ENCODE peak calls at places on chromosomes 13 and 19, in seven cellular contexts. One of them, this sample, is unnamed.

GRCh38 chr13:77353980-77354379 is 27.1 kb upstream of the MYCBP2 start:
- DNase-seq in left ventricle myocardium inferior: no peak
- DNase-seq in ovary: no peak
- DNase-seq in AG04450: no peak
- DNase-seq in coronary artery: no peak
- DNase-seq in mesendoderm: no peak
- DNase-seq in cardiac muscle cell: no peak
- DNase-seq in this sample: no peak

GRCh38 chr13:98564204-98564603 is 12.7 kb downstream of the STK24 start:
- DNase-seq in ovary: no peak
- DNase-seq in coronary artery: no peak
- DNase-seq in left ventricle myocardium inferior: no peak
- DNase-seq in mesendoderm: no peak
- DNase-seq in cardiac muscle cell: no peak
- DNase-seq in AG04450: no peak
- DNase-seq in this sample: no peak

GRCh38 chr13:112767506-112768471 is 78.0 kb downstream of the ATP11A start:
- DNase-seq in cardiac muscle cell: no peak
- DNase-seq in left ventricle myocardium inferior: peak
- DNase-seq in AG04450: no peak
- DNase-seq in mesendoderm: no peak
- DNase-seq in coronary artery: no peak
- DNase-seq in ovary: no peak
- DNase-seq in this sample: no peak

GRCh38 chr13:44969858-44970484 is 19.3 kb downstream of the NUFIP1 start:
- DNase-seq in coronary artery: no peak
- DNase-seq in left ventricle myocardium inferior: no peak
- DNase-seq in ovary: no peak
- DNase-seq in mesendoderm: peak
- DNase-seq in AG04450: peak
- DNase-seq in cardiac muscle cell: peak
- DNase-seq in this sample: peak

GRCh38 chr13:93398167-93398566 is 171.6 kb downstream of the GPC6 start:
- DNase-seq in ovary: no peak
- DNase-seq in mesendoderm: no peak
- DNase-seq in coronary artery: no peak
- DNase-seq in left ventricle myocardium inferior: no peak
- DNase-seq in AG04450: no peak
- DNase-seq in cardiac muscle cell: peak
- DNase-seq in this sample: peak

GRCh38 chr19:10334340-10335148 is 1.2 kb upstream of the RAVER1 start:
- DNase-seq in ovary: peak
- DNase-seq in mesendoderm: peak
- DNase-seq in AG04450: peak
- DNase-seq in cardiac muscle cell: peak
- DNase-seq in left ventricle myocardium inferior: peak
- DNase-seq in coronary artery: peak
- DNase-seq in this sample: peak

GRCh38 chr19:34963531-34964406 is at the start of gene ZNF792:
- DNase-seq in cardiac muscle cell: peak
- DNase-seq in AG04450: peak
- DNase-seq in ovary: peak
- DNase-seq in mesendoderm: peak
- DNase-seq in coronary artery: no peak
- DNase-seq in left ventricle myocardium inferior: peak
- DNase-seq in this sample: peak

GRCh38 chr19:2110822-2111221 is 14.1 kb downstream of the IZUMO4 start:
- DNase-seq in left ventricle myocardium inferior: no peak
- DNase-seq in cardiac muscle cell: no peak
- DNase-seq in coronary artery: no peak
- DNase-seq in ovary: no peak
- DNase-seq in AG04450: no peak
- DNase-seq in mesendoderm: peak
- DNase-seq in this sample: no peak

GRCh38 chr13:112603641-112604220 is 15.8 kb upstream of the TUBGCP3 start:
- DNase-seq in mesendoderm: no peak
- DNase-seq in coronary artery: no peak
- DNase-seq in left ventricle myocardium inferior: no peak
- DNase-seq in AG04450: no peak
- DNase-seq in cardiac muscle cell: peak
- DNase-seq in ovary: no peak
- DNase-seq in this sample: no peak

GRCh38 chr19:30077851-30078355 is 135.9 kb downstream of the URI1 start:
- DNase-seq in cardiac muscle cell: no peak
- DNase-seq in left ventricle myocardium inferior: no peak
- DNase-seq in AG04450: no peak
- DNase-seq in ovary: no peak
- DNase-seq in coronary artery: no peak
- DNase-seq in mesendoderm: no peak
- DNase-seq in this sample: no peak

GRCh38 chr13:64239372-64239771 is 2823.7 kb upstream of the PCDH20 start:
- DNase-seq in AG04450: no peak
- DNase-seq in left ventricle myocardium inferior: no peak
- DNase-seq in cardiac muscle cell: peak
- DNase-seq in ovary: no peak
- DNase-seq in mesendoderm: peak
- DNase-seq in coronary artery: no peak
- DNase-seq in this sample: peak

GRCh38 chr19:48954011-48954594 is 572 bp upstream of the BAX start:
- DNase-seq in coronary artery: no peak
- DNase-seq in cardiac muscle cell: no peak
- DNase-seq in ovary: no peak
- DNase-seq in AG04450: no peak
- DNase-seq in mesendoderm: no peak
- DNase-seq in left ventricle myocardium inferior: no peak
- DNase-seq in this sample: no peak

GRCh38 chr19:3746371-3747056 is 15.0 kb downstream of the APBA3 start:
- DNase-seq in ovary: no peak
- DNase-seq in cardiac muscle cell: no peak
- DNase-seq in mesendoderm: no peak
- DNase-seq in AG04450: no peak
- DNase-seq in left ventricle myocardium inferior: no peak
- DNase-seq in coronary artery: no peak
- DNase-seq in this sample: no peak

GRCh38 chr13:24274452-24274971 is 34.9 kb upstream of the C1QTNF9 start:
- DNase-seq in cardiac muscle cell: peak
- DNase-seq in AG04450: peak
- DNase-seq in left ventricle myocardium inferior: peak
- DNase-seq in coronary artery: peak
- DNase-seq in ovary: peak
- DNase-seq in mesendoderm: no peak
- DNase-seq in this sample: peak

GRCh38 chr19:53196777-53197396 is 3.7 kb upstream of the ZNF665 start:
- DNase-seq in AG04450: peak
- DNase-seq in ovary: peak
- DNase-seq in mesendoderm: peak
- DNase-seq in left ventricle myocardium inferior: peak
- DNase-seq in coronary artery: peak
- DNase-seq in cardiac muscle cell: peak
- DNase-seq in this sample: peak

GRCh38 chr13:75481176-75482069 is 546 bp downstream of the TBC1D4 start:
- DNase-seq in ovary: peak
- DNase-seq in coronary artery: no peak
- DNase-seq in cardiac muscle cell: peak
- DNase-seq in mesendoderm: peak
- DNase-seq in AG04450: no peak
- DNase-seq in left ventricle myocardium inferior: peak
- DNase-seq in this sample: peak

GRCh38 chr19:6811378-6811777 is 38.9 kb downstream of the VAV1 start:
- DNase-seq in mesendoderm: no peak
- DNase-seq in cardiac muscle cell: no peak
- DNase-seq in AG04450: no peak
- DNase-seq in ovary: no peak
- DNase-seq in left ventricle myocardium inferior: no peak
- DNase-seq in coronary artery: no peak
- DNase-seq in this sample: no peak

GRCh38 chr13:65264066-65264465 is 1966.1 kb downstream of the PCDH9 start:
- DNase-seq in left ventricle myocardium inferior: no peak
- DNase-seq in mesendoderm: no peak
- DNase-seq in cardiac muscle cell: no peak
- DNase-seq in AG04450: no peak
- DNase-seq in coronary artery: no peak
- DNase-seq in ovary: no peak
- DNase-seq in this sample: no peak

GRCh38 chr13:98606296-98606695 is 29.4 kb upstream of the STK24 start:
- DNase-seq in ovary: no peak
- DNase-seq in cardiac muscle cell: peak
- DNase-seq in left ventricle myocardium inferior: no peak
- DNase-seq in coronary artery: no peak
- DNase-seq in AG04450: no peak
- DNase-seq in mesendoderm: peak
- DNase-seq in this sample: no peak

GRCh38 chr19:31981545-31981944 is 363.9 kb upstream of the ZNF507 start:
- DNase-seq in left ventricle myocardium inferior: no peak
- DNase-seq in coronary artery: no peak
- DNase-seq in ovary: no peak
- DNase-seq in mesendoderm: no peak
- DNase-seq in AG04450: no peak
- DNase-seq in cardiac muscle cell: no peak
- DNase-seq in this sample: no peak

GRCh38 chr13:40355126-40355719 is 311.2 kb downstream of the FOXO1 start:
- DNase-seq in coronary artery: no peak
- DNase-seq in left ventricle myocardium inferior: no peak
- DNase-seq in ovary: no peak
- DNase-seq in mesendoderm: peak
- DNase-seq in cardiac muscle cell: no peak
- DNase-seq in AG04450: no peak
- DNase-seq in this sample: no peak

GRCh38 chr13:52454825-52455676 is at the start of gene CKAP2:
- DNase-seq in ovary: peak
- DNase-seq in left ventricle myocardium inferior: peak
- DNase-seq in mesendoderm: peak
- DNase-seq in coronary artery: peak
- DNase-seq in AG04450: peak
- DNase-seq in cardiac muscle cell: peak
- DNase-seq in this sample: peak

GRCh38 chr13:52450793-52451116 is 321 bp upstream of the VPS36 start:
- DNase-seq in mesendoderm: no peak
- DNase-seq in coronary artery: no peak
- DNase-seq in ovary: no peak
- DNase-seq in left ventricle myocardium inferior: no peak
- DNase-seq in AG04450: no peak
- DNase-seq in cardiac muscle cell: no peak
- DNase-seq in this sample: no peak

GRCh38 chr13:52450012-52450792 is at the start of gene VPS36:
- DNase-seq in AG04450: peak
- DNase-seq in cardiac muscle cell: peak
- DNase-seq in ovary: peak
- DNase-seq in mesendoderm: peak
- DNase-seq in left ventricle myocardium inferior: peak
- DNase-seq in coronary artery: peak
- DNase-seq in this sample: peak

GRCh38 chr13:52454459-52454824 is 836 bp upstream of the CKAP2 start:
- DNase-seq in mesendoderm: peak
- DNase-seq in left ventricle myocardium inferior: no peak
- DNase-seq in AG04450: no peak
- DNase-seq in ovary: no peak
- DNase-seq in coronary artery: no peak
- DNase-seq in cardiac muscle cell: no peak
- DNase-seq in this sample: no peak

DNA sequence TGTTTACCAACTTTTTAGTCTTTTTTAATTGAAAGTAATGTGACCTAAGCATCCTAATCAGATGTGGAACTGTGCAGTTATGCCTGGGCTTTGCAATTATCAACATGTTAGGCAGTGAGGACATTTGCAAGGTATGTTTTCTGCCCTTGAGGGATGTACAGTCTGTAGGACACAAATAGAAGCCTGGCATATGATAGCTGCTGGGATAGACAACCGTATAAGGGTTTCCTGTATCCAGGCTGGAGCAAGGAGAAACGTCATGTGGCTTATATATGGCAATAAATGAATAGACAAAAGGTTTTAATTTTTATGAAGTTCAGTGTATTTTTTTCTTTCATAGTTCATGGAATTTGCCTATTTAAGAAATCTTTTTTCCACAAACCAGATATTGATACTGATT is 2.0 kb upstream of the VPS36 start:
- DNase-seq in cardiac muscle cell: no peak
- DNase-seq in coronary artery: no peak
- DNase-seq in left ventricle myocardium inferior: no peak
- DNase-seq in AG04450: no peak
- DNase-seq in mesendoderm: no peak
- DNase-seq in ovary: no peak
- DNase-seq in this sample: no peak
- H3K27ac ChIP-seq in cardiac muscle cell: no peak
- H3K27ac ChIP-seq in coronary artery: no peak
- H3K27ac ChIP-seq in left ventricle myocardium inferior: no peak
- H3K27ac ChIP-seq in AG04450: no peak
- H3K27ac ChIP-seq in mesendoderm: no peak
- H3K27ac ChIP-seq in ovary: no peak
- H3K27ac ChIP-seq in this sample: no peak

DNA sequence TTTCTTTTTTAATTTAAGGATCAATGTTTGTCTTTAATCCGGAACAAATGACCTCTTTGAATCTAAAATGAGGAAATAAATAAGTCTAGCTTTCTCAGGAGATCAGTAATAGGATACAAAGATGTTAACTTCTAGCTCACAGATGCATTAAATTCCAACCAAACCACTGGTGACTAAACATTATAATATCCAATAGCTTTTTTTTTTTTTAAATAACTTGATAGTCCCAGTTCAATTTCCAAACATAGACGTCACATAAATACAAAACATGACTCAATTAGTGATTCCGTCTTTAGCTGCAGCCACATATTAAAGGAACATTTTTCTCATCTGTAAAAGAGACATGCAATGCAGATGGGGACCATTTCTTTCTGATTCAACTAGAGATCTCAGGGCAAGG is 390.5 kb upstream of the PCDH9 start:
- DNase-seq in left ventricle myocardium inferior: no peak
- DNase-seq in mesendoderm: no peak
- DNase-seq in cardiac muscle cell: no peak
- DNase-seq in AG04450: peak
- DNase-seq in ovary: no peak
- DNase-seq in coronary artery: no peak
- DNase-seq in this sample: no peak
- H3K4me3 ChIP-seq in left ventricle myocardium inferior: no peak
- H3K4me3 ChIP-seq in mesendoderm: no peak
- H3K4me3 ChIP-seq in cardiac muscle cell: no peak
- H3K4me3 ChIP-seq in AG04450: no peak
- H3K4me3 ChIP-seq in ovary: no peak
- H3K4me3 ChIP-seq in coronary artery: no peak
- H3K4me3 ChIP-seq in this sample: no peak

GRCh38 chr19:36014029-36014924 is at the start of gene ALKBH6:
- DNase-seq in AG04450: peak
- DNase-seq in ovary: peak
- DNase-seq in coronary artery: peak
- DNase-seq in cardiac muscle cell: peak
- DNase-seq in mesendoderm: peak
- DNase-seq in left ventricle myocardium inferior: peak
- DNase-seq in this sample: peak
- H3K27ac ChIP-seq in AG04450: peak
- H3K27ac ChIP-seq in ovary: peak
- H3K27ac ChIP-seq in coronary artery: peak
- H3K27ac ChIP-seq in cardiac muscle cell: no peak
- H3K27ac ChIP-seq in mesendoderm: no peak
- H3K27ac ChIP-seq in left ventricle myocardium inferior: peak
- H3K27ac ChIP-seq in this sample: peak

GRCh38 chr13:28163587-28163986 is 25.2 kb downstream of the PAN3 start:
- DNase-seq in coronary artery: no peak
- DNase-seq in cardiac muscle cell: no peak
- DNase-seq in ovary: no peak
- DNase-seq in mesendoderm: no peak
- DNase-seq in left ventricle myocardium inferior: no peak
- DNase-seq in AG04450: no peak
- DNase-seq in this sample: no peak

GRCh38 chr13:28159057-28159456 is 20.7 kb downstream of the PAN3 start:
- DNase-seq in AG04450: no peak
- DNase-seq in ovary: no peak
- DNase-seq in mesendoderm: no peak
- DNase-seq in cardiac muscle cell: no peak
- DNase-seq in left ventricle myocardium inferior: no peak
- DNase-seq in coronary artery: no peak
- DNase-seq in this sample: no peak

GRCh38 chr13:28161370-28161769 is 23.0 kb downstream of the PAN3 start:
- DNase-seq in mesendoderm: peak
- DNase-seq in AG04450: no peak
- DNase-seq in cardiac muscle cell: peak
- DNase-seq in ovary: no peak
- DNase-seq in coronary artery: no peak
- DNase-seq in left ventricle myocardium inferior: no peak
- DNase-seq in this sample: peak
- H3K4me3 ChIP-seq in mesendoderm: no peak
- H3K4me3 ChIP-seq in AG04450: no peak
- H3K4me3 ChIP-seq in cardiac muscle cell: no peak
- H3K4me3 ChIP-seq in ovary: no peak
- H3K4me3 ChIP-seq in coronary artery: no peak
- H3K4me3 ChIP-seq in left ventricle myocardium inferior: no peak
- H3K4me3 ChIP-seq in this sample: no peak